ENCODE peak calls at places on chromosomes 11 and 22, in four cellular contexts. M is CD4-positive, alpha-beta memory T cell; K is SK-N-DZ; I is NCI-H1048. O is an unnamed sample.

GRCh38 chr22:45584621-45585436 is 82.1 kb downstream of the FBLN1 start:
- DNase-seq in M (no peak), K (no peak), I (no peak), O (no peak)

GRCh38 chr11:132158091-132158490 is 787.7 kb downstream of the NTM start:
- DNase-seq in M (no peak), K (no peak), I (no peak), O (no peak)

GRCh38 chr11:36350137-36350513 is 54.0 kb downstream of the PRR5L start:
- DNase-seq in M (no peak), K (no peak), I (no peak), O (no peak)

GRCh38 chr22:42868751-42869251 is 11.7 kb upstream of the ARFGAP3 start:
- DNase-seq in M (no peak), K (no peak), I (no peak), O (no peak)

GRCh38 chr11:71237853-71238252 is 14.5 kb downstream of the SHANK2 start:
- DNase-seq in M (no peak), K (no peak), I (no peak), O (no peak)

GRCh38 chr22:20463324-20464095 is 25.9 kb upstream of the SCARF2 start:
- DNase-seq in M (peak; percentile 47), K (no peak), I (no peak), O (no peak)

GRCh38 chr11:47967577-47968230 is 12.7 kb upstream of the PTPRJ start:
- DNase-seq in M (no peak), K (no peak), I (no peak), O (no peak)

GRCh38 chr22:46114518-46115387 is 35.6 kb upstream of the PPARA start:
- DNase-seq in M (no peak), K (no peak), I (no peak), O (no peak)

GRCh38 chr11:58622344-58622743 is at the start of gene CNTF:
- DNase-seq in M (no peak), K (no peak), I (no peak), O (no peak)

GRCh38 chr11:22670803-22671202 is 4.4 kb downstream of the GAS2 start:
- DNase-seq in M (no peak), K (peak; percentile 13), I (no peak), O (no peak)

GRCh38 chr11:2673250-2673610 is 26.6 kb downstream of the KCNQ1OT1 start:
- DNase-seq in M (no peak), K (no peak), I (no peak), O (no peak)

GRCh38 chr11:12213920-12214319 is 103.5 kb downstream of the MICAL2 start:
- DNase-seq in M (no peak), K (no peak), I (no peak), O (no peak)

GRCh38 chr11:36130401-36130800 is 158.8 kb downstream of the COMMD9 start:
- DNase-seq in M (no peak), K (no peak), I (no peak), O (no peak)

GRCh38 chr11:57798905-57799559 is 37.4 kb downstream of the CTNND1 start:
- DNase-seq in M (no peak), K (no peak), I (no peak), O (no peak)

GRCh38 chr22:45336971-45337431 is 27.3 kb downstream of the FAM118A start:
- DNase-seq in M (no peak), K (no peak), I (no peak), O (no peak)

GRCh38 chr11:32434387-32435151 is 770 bp downstream of the WT1 start:
- DNase-seq in M (no peak), K (no peak), I (no peak), O (no peak)

GRCh38 chr11:117273550-117274289 is 17.4 kb upstream of the BACE1-AS start:
- DNase-seq in M (no peak), K (no peak), I (no peak), O (no peak)

GRCh38 chr11:127000291-127000968 is at the start of gene KIRREL3:
- DNase-seq in M (no peak), K (no peak), I (no peak), O (no peak)

GRCh38 chr11:104581246-104581980 is 316.8 kb downstream of the CASP12 start:
- DNase-seq in M (no peak), K (no peak), I (no peak), O (no peak)